ENCODE peak calls at places on chromosomes 12 and 14, in ten cellular contexts. T, P, W, Z, X, C, I, O, E and S are unnamed samples.

GRCh38 chr14:50559990-50560928 is at the start of gene ATL1:
- DNase-seq in T (peak; percentile 76), P (peak; percentile 72), W (peak; percentile 72), Z (peak; percentile 64), X (peak; percentile 77), C (peak; percentile 13), I (peak; percentile 59), O (peak; percentile 42), E (peak; percentile 79), S (peak; percentile 83)

GRCh38 chr12:52342781-52343490 is 21.7 kb upstream of the KRT83 start:
- DNase-seq in T (no peak), P (no peak), W (no peak), Z (no peak), X (no peak), C (no peak), I (no peak), O (no peak), E (no peak), S (no peak)

GRCh38 chr12:91854725-91855124 is 290.9 kb downstream of the BTG1 start:
- DNase-seq in T (no peak), P (no peak), W (no peak), Z (no peak), X (peak; percentile 26), C (no peak), I (no peak), O (no peak), E (peak; percentile 77), S (no peak)

GRCh38 chr12:4762773-4763172 is 42.6 kb downstream of the GALNT8 start:
- DNase-seq in T (no peak), P (peak; percentile 49), W (no peak), Z (no peak), X (no peak), C (no peak), I (no peak), O (no peak), E (no peak), S (no peak)

GRCh38 chr14:73223049-73223448 is 14.3 kb upstream of the PAPLN start:
- DNase-seq in T (peak; percentile 19), P (no peak), W (no peak), Z (no peak), X (no peak), C (no peak), I (no peak), O (no peak), E (peak; percentile 44), S (no peak)

GRCh38 chr12:51217968-51218606 is at the start of gene POU6F1:
- DNase-seq in T (peak; percentile 56), P (peak; percentile 84), W (peak; percentile 31), Z (peak; percentile 86), X (peak; percentile 72), C (peak; percentile 68), I (peak; percentile 80), O (peak; percentile 87), E (peak; percentile 77), S (peak; percentile 83)

GRCh38 chr14:101151226-101151929 is 247.9 kb upstream of the RTL1 start:
- DNase-seq in T (no peak), P (no peak), W (no peak), Z (no peak), X (peak; percentile 49), C (no peak), I (no peak), O (no peak), E (no peak), S (no peak)

GRCh38 chr14:56025191-56025590 is 93.0 kb upstream of the PELI2 start:
- DNase-seq in T (no peak), P (no peak), W (no peak), Z (no peak), X (no peak), C (no peak), I (no peak), O (no peak), E (no peak), S (no peak)

GRCh38 chr12:38144049-38144448 is 172.5 kb upstream of the ALG10B start:
- DNase-seq in T (no peak), P (no peak), W (no peak), Z (no peak), X (no peak), C (no peak), I (no peak), O (no peak), E (no peak), S (no peak)

GRCh38 chr14:91927800-91928199 is 19.7 kb downstream of the FBLN5 start:
- DNase-seq in T (no peak), P (no peak), W (no peak), Z (no peak), X (no peak), C (no peak), I (no peak), O (no peak), E (no peak), S (no peak)

GRCh38 chr12:96503971-96504370 is 14.6 kb downstream of the CFAP54 start:
- DNase-seq in T (no peak), P (no peak), W (no peak), Z (no peak), X (no peak), C (no peak), I (no peak), O (no peak), E (peak; percentile 76), S (no peak)

GRCh38 chr12:57545809-57546437 is 1.1 kb downstream of the DCTN2 start:
- DNase-seq in T (no peak), P (no peak), W (no peak), Z (no peak), X (no peak), C (no peak), I (no peak), O (no peak), E (no peak), S (no peak)

GRCh38 chr12:4648499-4649357 is at the start of the genes AKAP3 and NDUFA9:
- DNase-seq in T (peak; percentile 79), P (peak; percentile 86), W (peak; percentile 17), Z (peak; percentile 80), X (peak; percentile 84), C (peak; percentile 74), I (peak; percentile 91), O (peak; percentile 98), E (peak; percentile 88), S (peak; percentile 83)

GRCh38 chr12:52901715-52902541 is 2.9 kb downstream of the KRT8 start:
- DNase-seq in T (no peak), P (no peak), W (no peak), Z (no peak), X (no peak), C (no peak), I (no peak), O (no peak), E (no peak), S (no peak)

GRCh38 chr14:105387530-105387922 is 10.8 kb upstream of the TEX22 start:
- DNase-seq in T (no peak), P (no peak), W (no peak), Z (no peak), X (no peak), C (no peak), I (no peak), O (no peak), E (no peak), S (no peak)

GRCh38 chr12:110565919-110566871 is 16.9 kb downstream of the PPTC7 start:
- DNase-seq in T (no peak), P (no peak), W (no peak), Z (no peak), X (peak; percentile 88), C (no peak), I (no peak), O (no peak), E (no peak), S (no peak)

GRCh38 chr12:43578782-43579181 is 26.8 kb upstream of the ADAMTS20 start:
- DNase-seq in T (no peak), P (no peak), W (no peak), Z (no peak), X (peak; percentile 2), C (no peak), I (peak; percentile 3), O (no peak), E (peak; percentile 31), S (no peak)

GRCh38 chr12:29795715-29796114 is 12.0 kb upstream of the TMTC1 start:
- DNase-seq in T (no peak), P (no peak), W (no peak), Z (no peak), X (no peak), C (no peak), I (no peak), O (no peak), E (no peak), S (no peak)

GRCh38 chr12:124603910-124604775 is 36.7 kb upstream of the NCOR2 start:
- DNase-seq in T (no peak), P (no peak), W (no peak), Z (no peak), X (no peak), C (no peak), I (no peak), O (no peak), E (no peak), S (no peak)

GRCh38 chr14:100131181-100131580 is 28.3 kb downstream of the DEGS2 start:
- DNase-seq in T (no peak), P (no peak), W (peak; percentile 75), Z (no peak), X (no peak), C (no peak), I (no peak), O (no peak), E (no peak), S (no peak)

GRCh38 chr14:38129192-38129591 is 78.5 kb upstream of the SSTR1 start:
- DNase-seq in T (no peak), P (no peak), W (no peak), Z (no peak), X (no peak), C (no peak), I (no peak), O (no peak), E (no peak), S (no peak)